ENCODE peak calls at places on chromosomes 6 and 20, in ten cellular contexts. One of them, this sample, is unnamed.
A peak's percentile ranks its signal among the peaks of the same experiment; 100 is the strongest.

GRCh38 chr6:157710604-157711003 is 112.4 kb upstream of the SNX9 start:
- DNase-seq in fibroblast of pulmonary artery: no peak
- DNase-seq in Peyer's patch: no peak
- DNase-seq in GM06990: no peak
- DNase-seq in endodermal cell: peak; percentile 42
- DNase-seq in osteocyte: no peak
- DNase-seq in ovary: no peak
- DNase-seq in SK-N-SH: no peak
- DNase-seq in foreskin keratinocyte: no peak
- DNase-seq in left ventricle myocardium inferior: no peak
- DNase-seq in this sample: no peak

GRCh38 chr20:8860011-8860495 is 208.8 kb upstream of the PLCB4 start:
- DNase-seq in fibroblast of pulmonary artery: peak; percentile 62
- DNase-seq in Peyer's patch: no peak
- DNase-seq in GM06990: no peak
- DNase-seq in endodermal cell: no peak
- DNase-seq in osteocyte: no peak
- DNase-seq in ovary: no peak
- DNase-seq in SK-N-SH: no peak
- DNase-seq in foreskin keratinocyte: peak; percentile 85
- DNase-seq in left ventricle myocardium inferior: no peak
- DNase-seq in this sample: no peak

GRCh38 chr6:74420221-74420620 is 724.2 kb downstream of the CD109 start:
- DNase-seq in fibroblast of pulmonary artery: no peak
- DNase-seq in Peyer's patch: peak; percentile 53
- DNase-seq in GM06990: no peak
- DNase-seq in endodermal cell: no peak
- DNase-seq in osteocyte: no peak
- DNase-seq in ovary: no peak
- DNase-seq in SK-N-SH: no peak
- DNase-seq in foreskin keratinocyte: no peak
- DNase-seq in left ventricle myocardium inferior: no peak
- DNase-seq in this sample: no peak

GRCh38 chr6:71321344-71321743 is 32.7 kb downstream of the OGFRL1 start:
- DNase-seq in fibroblast of pulmonary artery: no peak
- DNase-seq in Peyer's patch: no peak
- DNase-seq in GM06990: no peak
- DNase-seq in endodermal cell: no peak
- DNase-seq in osteocyte: no peak
- DNase-seq in ovary: no peak
- DNase-seq in SK-N-SH: no peak
- DNase-seq in foreskin keratinocyte: no peak
- DNase-seq in left ventricle myocardium inferior: no peak
- DNase-seq in this sample: no peak

GRCh38 chr20:53660947-53661381 is 67.3 kb upstream of the ZNF217 start:
- DNase-seq in fibroblast of pulmonary artery: no peak
- DNase-seq in Peyer's patch: no peak
- DNase-seq in GM06990: peak; percentile 48
- DNase-seq in endodermal cell: peak; percentile 51
- DNase-seq in osteocyte: no peak
- DNase-seq in ovary: peak; percentile 38
- DNase-seq in SK-N-SH: no peak
- DNase-seq in foreskin keratinocyte: no peak
- DNase-seq in left ventricle myocardium inferior: no peak
- DNase-seq in this sample: no peak

GRCh38 chr6:6131492-6132109 is 124.9 kb upstream of the NRN1 start:
- DNase-seq in fibroblast of pulmonary artery: no peak
- DNase-seq in Peyer's patch: no peak
- DNase-seq in GM06990: peak; percentile 3
- DNase-seq in endodermal cell: peak; percentile 76
- DNase-seq in osteocyte: no peak
- DNase-seq in ovary: no peak
- DNase-seq in SK-N-SH: peak; percentile 22
- DNase-seq in foreskin keratinocyte: no peak
- DNase-seq in left ventricle myocardium inferior: no peak
- DNase-seq in this sample: no peak

GRCh38 chr20:62602550-62602949 is 39.8 kb upstream of the SLCO4A1 start:
- DNase-seq in fibroblast of pulmonary artery: no peak
- DNase-seq in Peyer's patch: no peak
- DNase-seq in GM06990: no peak
- DNase-seq in endodermal cell: no peak
- DNase-seq in osteocyte: no peak
- DNase-seq in ovary: peak; percentile 21
- DNase-seq in SK-N-SH: no peak
- DNase-seq in foreskin keratinocyte: no peak
- DNase-seq in left ventricle myocardium inferior: peak; percentile 50
- DNase-seq in this sample: no peak

GRCh38 chr6:5751525-5752252 is 255.0 kb downstream of the NRN1 start:
- DNase-seq in fibroblast of pulmonary artery: peak; percentile 16
- DNase-seq in Peyer's patch: no peak
- DNase-seq in GM06990: no peak
- DNase-seq in endodermal cell: no peak
- DNase-seq in osteocyte: no peak
- DNase-seq in ovary: no peak
- DNase-seq in SK-N-SH: no peak
- DNase-seq in foreskin keratinocyte: peak; percentile 6
- DNase-seq in left ventricle myocardium inferior: no peak
- DNase-seq in this sample: no peak

GRCh38 chr6:37546141-37546871 is 46.6 kb upstream of the CCDC167 start:
- DNase-seq in fibroblast of pulmonary artery: no peak
- DNase-seq in Peyer's patch: no peak
- DNase-seq in GM06990: no peak
- DNase-seq in endodermal cell: peak; percentile 77
- DNase-seq in osteocyte: no peak
- DNase-seq in ovary: no peak
- DNase-seq in SK-N-SH: no peak
- DNase-seq in foreskin keratinocyte: peak; percentile 39
- DNase-seq in left ventricle myocardium inferior: no peak
- DNase-seq in this sample: no peak
- TF ChIP-seq CTCF in fibroblast of pulmonary artery: no peak
- TF ChIP-seq CTCF in Peyer's patch: no peak
- TF ChIP-seq CTCF in GM06990: no peak
- TF ChIP-seq CTCF in endodermal cell: peak; percentile 22
- TF ChIP-seq CTCF in osteocyte: no peak
- TF ChIP-seq CTCF in ovary: no peak
- TF ChIP-seq CTCF in SK-N-SH: no peak
- TF ChIP-seq CTCF in foreskin keratinocyte: peak; percentile 16
- TF ChIP-seq CTCF in left ventricle myocardium inferior: no peak
- TF ChIP-seq CTCF in this sample: no peak

GRCh38 chr6:52503853-52504777 is 72.7 kb downstream of the TRAM2 start:
- DNase-seq in fibroblast of pulmonary artery: peak; percentile 69
- DNase-seq in Peyer's patch: peak; percentile 99
- DNase-seq in GM06990: no peak
- DNase-seq in endodermal cell: peak; percentile 54
- DNase-seq in osteocyte: peak; percentile 96
- DNase-seq in ovary: peak; percentile 42
- DNase-seq in SK-N-SH: peak; percentile 61
- DNase-seq in foreskin keratinocyte: peak; percentile 99
- DNase-seq in left ventricle myocardium inferior: peak; percentile 90
- DNase-seq in this sample: peak; percentile 97

GRCh38 chr6:52507557-52508260 is 69.2 kb downstream of the TRAM2 start:
- DNase-seq in fibroblast of pulmonary artery: peak; percentile 87
- DNase-seq in Peyer's patch: no peak
- DNase-seq in GM06990: no peak
- DNase-seq in endodermal cell: no peak
- DNase-seq in osteocyte: no peak
- DNase-seq in ovary: no peak
- DNase-seq in SK-N-SH: no peak
- DNase-seq in foreskin keratinocyte: no peak
- DNase-seq in left ventricle myocardium inferior: no peak
- DNase-seq in this sample: no peak

GRCh38 chr6:52504778-52505127 is 72.1 kb downstream of the TRAM2 start:
- DNase-seq in fibroblast of pulmonary artery: no peak
- DNase-seq in Peyer's patch: no peak
- DNase-seq in GM06990: no peak
- DNase-seq in endodermal cell: no peak
- DNase-seq in osteocyte: no peak
- DNase-seq in ovary: no peak
- DNase-seq in SK-N-SH: no peak
- DNase-seq in foreskin keratinocyte: no peak
- DNase-seq in left ventricle myocardium inferior: no peak
- DNase-seq in this sample: no peak

GRCh38 chr6:52506502-52506875 is 70.4 kb downstream of the TRAM2 start:
- DNase-seq in fibroblast of pulmonary artery: no peak
- DNase-seq in Peyer's patch: no peak
- DNase-seq in GM06990: no peak
- DNase-seq in endodermal cell: no peak
- DNase-seq in osteocyte: no peak
- DNase-seq in ovary: no peak
- DNase-seq in SK-N-SH: no peak
- DNase-seq in foreskin keratinocyte: no peak
- DNase-seq in left ventricle myocardium inferior: no peak
- DNase-seq in this sample: no peak

DNA sequence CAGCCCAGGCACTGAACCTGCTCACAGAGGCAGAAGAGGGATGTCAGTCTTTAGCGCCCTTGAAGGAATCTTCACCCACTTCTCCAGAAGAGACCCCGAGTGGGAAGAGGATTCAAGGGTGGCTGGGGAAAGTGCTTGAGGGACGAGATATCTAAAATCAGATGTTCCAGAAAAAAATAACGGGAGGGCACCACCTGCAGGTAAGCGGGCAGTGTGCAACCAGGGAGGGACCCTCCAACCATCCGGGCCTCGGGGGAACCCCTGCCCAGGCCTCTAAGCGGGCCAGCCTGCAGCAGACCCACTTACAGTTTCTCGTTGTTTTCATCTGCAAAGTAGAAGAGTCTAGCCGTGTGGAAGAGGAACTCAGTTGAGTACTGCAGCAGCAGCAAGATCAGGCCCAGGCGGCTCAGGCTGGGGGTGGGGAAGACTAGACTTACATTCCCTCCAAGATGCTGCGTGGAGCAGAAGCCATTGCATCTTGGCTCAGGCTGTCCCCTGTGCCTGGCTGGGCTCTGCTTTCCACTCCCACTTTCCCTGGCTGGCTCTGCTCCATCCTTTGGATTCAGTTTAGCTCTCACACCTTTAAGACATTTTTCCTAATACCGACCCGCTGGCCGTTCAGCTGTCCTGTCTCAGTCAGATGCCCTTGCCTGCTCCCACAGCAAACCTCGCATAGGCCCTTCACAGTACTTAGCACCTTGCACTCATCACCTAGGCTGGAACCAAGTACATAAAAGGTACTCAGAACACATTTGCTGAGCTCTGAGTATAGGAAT is 70.9 kb downstream of the TRAM2 start:
- DNase-seq in fibroblast of pulmonary artery: no peak
- DNase-seq in Peyer's patch: no peak
- DNase-seq in GM06990: no peak
- DNase-seq in endodermal cell: peak; percentile 61
- DNase-seq in osteocyte: no peak
- DNase-seq in ovary: no peak
- DNase-seq in SK-N-SH: peak; percentile 43
- DNase-seq in foreskin keratinocyte: no peak
- DNase-seq in left ventricle myocardium inferior: no peak
- DNase-seq in this sample: no peak
- TF ChIP-seq CTCF in fibroblast of pulmonary artery: no peak
- TF ChIP-seq CTCF in Peyer's patch: no peak
- TF ChIP-seq CTCF in GM06990: peak; percentile 25
- TF ChIP-seq CTCF in endodermal cell: peak; percentile 59
- TF ChIP-seq CTCF in osteocyte: no peak
- TF ChIP-seq CTCF in ovary: no peak
- TF ChIP-seq CTCF in SK-N-SH: no peak
- TF ChIP-seq CTCF in foreskin keratinocyte: peak; percentile 24
- TF ChIP-seq CTCF in left ventricle myocardium inferior: no peak
- TF ChIP-seq CTCF in this sample: peak; percentile 34

GRCh38 chr6:13575377-13575775 is 975 bp downstream of the SIRT5 start:
- DNase-seq in fibroblast of pulmonary artery: no peak
- DNase-seq in Peyer's patch: no peak
- DNase-seq in GM06990: no peak
- DNase-seq in endodermal cell: no peak
- DNase-seq in osteocyte: no peak
- DNase-seq in ovary: no peak
- DNase-seq in SK-N-SH: no peak
- DNase-seq in foreskin keratinocyte: no peak
- DNase-seq in left ventricle myocardium inferior: no peak
- DNase-seq in this sample: no peak
- TF ChIP-seq CTCF in fibroblast of pulmonary artery: peak; percentile 73
- TF ChIP-seq CTCF in Peyer's patch: peak; percentile 67
- TF ChIP-seq CTCF in GM06990: peak; percentile 81
- TF ChIP-seq CTCF in endodermal cell: peak; percentile 98
- TF ChIP-seq CTCF in osteocyte: peak; percentile 91
- TF ChIP-seq CTCF in ovary: peak; percentile 33
- TF ChIP-seq CTCF in SK-N-SH: peak; percentile 90
- TF ChIP-seq CTCF in foreskin keratinocyte: peak; percentile 90
- TF ChIP-seq CTCF in left ventricle myocardium inferior: peak; percentile 85
- TF ChIP-seq CTCF in this sample: peak; percentile 100

GRCh38 chr6:45377041-45377554 is 636 bp downstream of the SUPT3H start:
- DNase-seq in fibroblast of pulmonary artery: no peak
- DNase-seq in Peyer's patch: no peak
- DNase-seq in GM06990: no peak
- DNase-seq in endodermal cell: no peak
- DNase-seq in osteocyte: no peak
- DNase-seq in ovary: no peak
- DNase-seq in SK-N-SH: no peak
- DNase-seq in foreskin keratinocyte: peak; percentile 51
- DNase-seq in left ventricle myocardium inferior: no peak
- DNase-seq in this sample: no peak

GRCh38 chr6:45376310-45377040 is 1.3 kb downstream of the SUPT3H start:
- DNase-seq in fibroblast of pulmonary artery: peak; percentile 77
- DNase-seq in Peyer's patch: no peak
- DNase-seq in GM06990: no peak
- DNase-seq in endodermal cell: no peak
- DNase-seq in osteocyte: no peak
- DNase-seq in ovary: no peak
- DNase-seq in SK-N-SH: no peak
- DNase-seq in foreskin keratinocyte: no peak
- DNase-seq in left ventricle myocardium inferior: no peak
- DNase-seq in this sample: no peak

GRCh38 chr6:45378324-45378926 is 691 bp upstream of the SUPT3H start:
- DNase-seq in fibroblast of pulmonary artery: no peak
- DNase-seq in Peyer's patch: no peak
- DNase-seq in GM06990: no peak
- DNase-seq in endodermal cell: no peak
- DNase-seq in osteocyte: no peak
- DNase-seq in ovary: peak; percentile 53
- DNase-seq in SK-N-SH: peak; percentile 58
- DNase-seq in foreskin keratinocyte: no peak
- DNase-seq in left ventricle myocardium inferior: peak; percentile 45
- DNase-seq in this sample: no peak

GRCh38 chr6:45375449-45375848 is 2.3 kb downstream of the SUPT3H start:
- DNase-seq in fibroblast of pulmonary artery: no peak
- DNase-seq in Peyer's patch: no peak
- DNase-seq in GM06990: no peak
- DNase-seq in endodermal cell: no peak
- DNase-seq in osteocyte: no peak
- DNase-seq in ovary: no peak
- DNase-seq in SK-N-SH: no peak
- DNase-seq in foreskin keratinocyte: no peak
- DNase-seq in left ventricle myocardium inferior: no peak
- DNase-seq in this sample: no peak

DNA sequence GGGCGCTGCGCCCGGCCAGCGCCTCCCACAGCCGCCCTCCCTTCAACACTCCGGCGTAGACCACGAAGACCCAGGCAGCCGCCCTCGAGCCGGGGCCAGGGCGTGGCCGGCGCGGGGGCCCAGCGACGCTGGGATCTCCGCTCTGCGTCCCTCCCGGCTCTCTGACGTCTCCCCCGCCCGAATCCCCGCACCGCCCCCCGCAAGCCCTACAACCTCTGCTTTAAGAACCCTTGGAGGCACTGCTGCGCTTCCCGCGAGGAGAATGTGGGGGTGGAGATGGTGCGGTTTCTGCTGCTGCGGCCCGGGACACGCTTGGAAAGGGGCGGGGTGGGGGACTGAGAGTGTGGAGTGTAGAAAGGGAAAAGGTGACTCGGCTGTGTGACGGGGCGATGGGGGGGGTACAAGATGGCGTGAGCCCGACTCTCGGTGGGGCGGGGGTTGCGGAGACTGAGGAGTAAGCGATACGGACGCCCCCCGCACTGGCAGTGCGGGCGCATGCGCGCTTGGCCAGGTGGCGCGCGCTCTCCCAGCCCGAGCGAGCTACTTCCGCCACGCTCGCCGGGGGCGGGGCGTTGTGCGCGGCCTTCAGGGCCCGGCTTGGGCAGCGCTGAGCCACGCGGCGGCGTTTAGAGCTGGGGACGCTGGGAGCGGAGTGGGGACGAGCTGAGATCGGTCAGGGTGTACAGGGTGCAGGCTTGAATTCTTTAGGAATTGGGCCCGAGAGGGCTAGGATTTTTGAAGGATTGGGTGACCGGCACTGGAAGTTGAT is at the start of gene SUPT3H:
- DNase-seq in fibroblast of pulmonary artery: peak; percentile 94
- DNase-seq in Peyer's patch: peak; percentile 92
- DNase-seq in GM06990: peak; percentile 92
- DNase-seq in endodermal cell: peak; percentile 96
- DNase-seq in osteocyte: peak; percentile 97
- DNase-seq in ovary: peak; percentile 92
- DNase-seq in SK-N-SH: peak; percentile 95
- DNase-seq in foreskin keratinocyte: peak; percentile 84
- DNase-seq in left ventricle myocardium inferior: peak; percentile 93
- DNase-seq in this sample: peak; percentile 96
- TF ChIP-seq CTCF in fibroblast of pulmonary artery: no peak
- TF ChIP-seq CTCF in Peyer's patch: no peak
- TF ChIP-seq CTCF in GM06990: peak; percentile 22
- TF ChIP-seq CTCF in endodermal cell: peak; percentile 33
- TF ChIP-seq CTCF in osteocyte: peak; percentile 37
- TF ChIP-seq CTCF in ovary: peak; percentile 21
- TF ChIP-seq CTCF in SK-N-SH: peak; percentile 16
- TF ChIP-seq CTCF in foreskin keratinocyte: peak; percentile 52
- TF ChIP-seq CTCF in left ventricle myocardium inferior: peak; percentile 44
- TF ChIP-seq CTCF in this sample: peak; percentile 55

This sample was measured in chondrocyte.